ENCODE peak calls at places on chromosomes 5 and 9, in seven cellular contexts. X is IMR-90, V is mesendoderm, N is neuronal stem cell, D is H1, J is trophoblast cell, G is mesenchymal stem cell. K is an unnamed sample.

GRCh38 chr9:127538849-127539258 is 73.2 kb upstream of the STXBP1 start:
- DNase-seq in N (no peak), D (no peak), X (peak; percentile 76), G (peak; percentile 69), V (no peak), J (no peak), K (no peak)

GRCh38 chr9:15021146-15021545 is 110.9 kb upstream of the FREM1 start:
- DNase-seq in J (no peak), X (no peak), V (no peak), D (no peak), G (no peak), N (no peak), K (no peak)

GRCh38 chr5:31889131-31889561 is 250.2 kb downstream of the PDZD2 start:
- DNase-seq in N (no peak), J (no peak), X (no peak), G (no peak), V (peak; percentile 65), D (no peak), K (peak; percentile 49)

GRCh38 chr9:36575411-36575882 is 2.8 kb downstream of the MELK start:
- DNase-seq in V (peak; percentile 4), D (no peak), X (peak; percentile 78), J (no peak), G (peak; percentile 86), N (no peak), K (no peak)

GRCh38 chr5:176797456-176798093 is 12.8 kb upstream of the UNC5A start:
- DNase-seq in D (no peak), N (no peak), V (no peak), J (no peak), G (no peak), X (no peak), K (no peak)

GRCh38 chr9:97714435-97714834 is 17.3 kb upstream of the XPA start:
- DNase-seq in X (peak; percentile 56), N (no peak), J (no peak), G (peak; percentile 39), V (no peak), D (no peak), K (no peak)

GRCh38 chr5:125412051-125412560 is 665.7 kb upstream of the ZNF608 start:
- DNase-seq in G (peak; percentile 72), J (no peak), X (no peak), N (no peak), V (peak; percentile 81), D (no peak), K (peak; percentile 70)

GRCh38 chr5:133831506-133832224 is 136.8 kb downstream of the C5orf15 start:
- DNase-seq in J (no peak), D (no peak), G (peak; percentile 6), N (no peak), V (peak; percentile 73), X (peak; percentile 9), K (no peak)

GRCh38 chr5:180069589-180070247 is 1.8 kb downstream of the RNF130 start:
- DNase-seq in X (no peak), J (no peak), G (peak; percentile 33), D (no peak), N (no peak), V (peak; percentile 81), K (no peak)

GRCh38 chr9:137703842-137704508 is 85.2 kb downstream of the EHMT1 start:
- DNase-seq in X (peak; percentile 57), G (no peak), N (no peak), J (no peak), V (no peak), D (no peak), K (no peak)

GRCh38 chr5:31021181-31021624 is 172.3 kb upstream of the CDH6 start:
- DNase-seq in N (no peak), J (no peak), D (no peak), G (no peak), X (peak; percentile 85), V (no peak), K (no peak)

GRCh38 chr9:95724253-95724991 is 151.1 kb upstream of the ERCC6L2 start:
- DNase-seq in G (no peak), N (no peak), V (no peak), X (no peak), J (no peak), D (no peak), K (no peak)

GRCh38 chr5:116361171-116361967 is 213.3 kb downstream of the SEMA6A start:
- DNase-seq in V (peak; percentile 87), D (peak; percentile 87), G (peak; percentile 46), J (no peak), N (peak; percentile 58), X (no peak), K (peak; percentile 87)

GRCh38 chr5:158975363-158975762 is 124.4 kb downstream of the EBF1 start:
- DNase-seq in J (no peak), X (no peak), D (no peak), G (no peak), V (no peak), N (no peak), K (no peak)

GRCh38 chr9:99411068-99411467 is 189.0 kb downstream of the SEC61B start:
- DNase-seq in V (peak; percentile 34), J (no peak), G (peak; percentile 61), N (no peak), D (no peak), X (peak; percentile 81), K (no peak)

GRCh38 chr9:128627906-128628305 is 28.7 kb downstream of the DYNC2I2 start:
- DNase-seq in G (no peak), X (no peak), V (no peak), J (no peak), D (no peak), N (no peak), K (no peak)

GRCh38 chr9:70484232-70485130 is 70.0 kb upstream of the KLF9 start:
- DNase-seq in X (peak; percentile 86), J (peak; percentile 37), G (peak; percentile 88), D (no peak), V (peak; percentile 74), N (peak; percentile 20), K (peak; percentile 58)

GRCh38 chr5:95973793-95974325 is 12.2 kb upstream of the ELL2 start:
- DNase-seq in V (peak; percentile 60), D (no peak), G (peak; percentile 95), J (no peak), N (no peak), X (peak; percentile 92), K (no peak)

GRCh38 chr5:91033370-91033769 is 349.7 kb downstream of the ARRDC3 start:
- DNase-seq in D (no peak), V (no peak), J (no peak), G (no peak), X (no peak), N (no peak), K (no peak)

GRCh38 chr5:91031396-91031741 is 351.7 kb downstream of the ARRDC3 start:
- DNase-seq in G (no peak), V (no peak), N (no peak), D (no peak), J (no peak), X (no peak), K (no peak)

GRCh38 chr5:91028518-91028956 is 354.6 kb downstream of the ARRDC3 start:
- DNase-seq in X (no peak), J (no peak), G (no peak), N (no peak), V (no peak), D (no peak), K (no peak)

GRCh38 chr5:91030521-91031395 is 352.4 kb downstream of the ARRDC3 start:
- DNase-seq in N (no peak), D (no peak), G (no peak), J (no peak), V (no peak), X (peak; percentile 8), K (no peak)

DNA sequence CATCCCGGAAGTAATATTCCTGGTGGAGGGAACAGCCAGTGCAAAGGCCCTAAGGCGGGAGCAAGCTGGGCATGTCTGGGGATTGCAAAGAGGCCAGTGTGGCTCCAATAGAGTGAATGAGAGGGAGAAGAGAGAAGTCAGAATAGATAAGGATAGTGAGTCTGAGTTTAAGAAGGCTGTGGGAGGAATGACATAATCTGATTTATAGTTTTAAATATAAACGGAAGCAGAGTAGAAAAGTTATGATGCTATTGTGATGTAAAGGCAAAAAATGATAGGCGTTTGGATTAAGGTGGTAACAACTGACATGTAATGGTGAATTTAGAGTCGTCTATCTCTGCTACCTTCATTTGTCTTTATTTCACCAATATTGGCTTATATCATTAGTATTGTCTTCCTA is 351.0 kb downstream of the ARRDC3 start:
- DNase-seq in D (no peak), N (no peak), X (no peak), V (no peak), J (no peak), G (no peak), K (no peak)
- H3K23ac ChIP-seq in D (no peak overlapping the region), N (no peak overlapping the region), X (no peak overlapping the region), V (no peak overlapping the region), J (no peak overlapping the region), G (no peak overlapping the region), K (no peak overlapping the region)

GRCh38 chr9:81578606-81579005 is 110.7 kb downstream of the TLE1 start:
- DNase-seq in D (no peak), N (no peak), J (no peak), V (no peak), X (peak; percentile 74), G (peak; percentile 60), K (no peak)
- H3K23ac ChIP-seq in D (no peak overlapping the region), N (no peak overlapping the region), J (no peak overlapping the region), V (no peak overlapping the region), X (no peak overlapping the region), G (no peak overlapping the region), K (no peak overlapping the region)

DNA sequence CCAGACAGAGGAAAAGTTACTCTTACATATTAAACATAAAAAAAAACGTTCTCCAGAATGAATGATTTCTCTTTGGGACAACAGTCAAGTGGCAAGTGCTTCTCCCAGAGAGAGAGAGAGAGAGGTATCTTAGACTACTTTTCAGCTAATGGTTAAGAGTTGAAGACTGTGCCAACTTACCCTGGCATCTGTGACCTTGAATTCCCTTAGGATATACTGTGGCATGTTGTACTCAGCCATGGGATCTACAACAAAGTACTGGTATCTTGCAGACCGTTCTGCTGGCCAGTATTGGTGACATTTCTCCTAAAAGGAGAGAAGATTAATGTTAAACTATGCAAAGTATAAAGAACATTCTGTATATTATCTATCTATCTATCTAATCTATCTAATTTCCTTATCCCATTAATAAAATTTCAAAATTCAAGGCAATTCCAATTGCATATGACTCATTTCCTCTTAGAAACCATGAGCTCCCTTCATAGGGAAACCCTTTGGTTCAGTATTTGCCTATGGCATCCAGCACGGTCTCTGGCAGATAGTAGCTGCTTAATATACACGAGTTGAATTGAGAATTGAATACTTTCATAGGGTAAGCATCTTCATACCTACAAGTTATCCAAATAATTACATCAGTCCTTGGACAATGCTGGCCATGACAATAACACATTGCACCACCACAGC is 539.3 kb upstream of the DMAC1 start:
- DNase-seq in N (no peak), X (no peak), D (no peak), G (no peak), V (no peak), J (no peak), K (no peak)
- H3K23ac ChIP-seq in N (no peak overlapping the region), X (no peak overlapping the region), D (no peak overlapping the region), G (no peak overlapping the region), V (no peak overlapping the region), J (no peak overlapping the region), K (no peak overlapping the region)

DNA sequence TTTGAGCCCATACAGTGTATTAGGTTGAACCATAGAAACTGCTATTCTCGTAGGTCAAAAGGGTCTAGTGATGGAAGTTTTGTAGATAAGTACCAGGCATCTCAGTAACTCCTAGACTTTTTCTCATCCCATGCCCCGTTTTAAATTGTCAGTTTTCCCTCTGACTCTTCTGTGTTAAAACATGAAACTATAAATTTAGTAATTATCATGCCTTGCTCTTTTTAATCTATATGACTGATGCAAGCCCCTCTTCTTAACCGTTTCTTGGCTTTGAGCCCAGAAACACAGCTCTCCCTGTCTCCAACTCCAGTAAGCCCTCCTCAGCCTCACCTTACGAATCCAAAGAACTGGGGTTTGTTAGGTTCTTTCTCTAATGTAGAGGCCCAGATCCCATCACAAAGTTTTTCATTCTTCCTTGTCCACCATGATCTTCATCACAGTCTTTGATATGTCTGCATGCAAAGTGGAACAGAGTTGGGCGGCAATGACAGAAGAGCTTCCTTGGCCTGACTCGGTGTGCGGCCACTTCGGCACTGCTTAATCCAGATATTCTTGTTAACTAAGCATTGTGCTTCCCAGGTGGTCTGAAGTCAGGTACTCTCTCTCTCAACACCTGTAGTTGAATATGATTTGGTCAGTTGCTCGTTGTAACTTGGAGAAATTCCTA is 21.1 kb downstream of the RGMB start:
- DNase-seq in D (no peak), J (no peak), N (no peak), V (no peak), G (no peak), X (no peak), K (no peak)
- H3K23ac ChIP-seq in D (no peak overlapping the region), J (no peak overlapping the region), N (no peak overlapping the region), V (no peak overlapping the region), G (peak overlapping the region; percentile 68), X (peak overlapping the region; percentile 53), K (no peak overlapping the region)

K was measured in H9.